ENCODE peak calls at places on chromosomes 2 and 18, in nine cellular contexts. M is PC-9, Q is GM13976, Y is cardiac muscle cell, H is AG09319, B is hepatocyte, K is fibroblast of lung, F is lung, U is left ventricle myocardium inferior. L is an unnamed sample.

GRCh38 chr2:53077413-53077812 is 690.2 kb upstream of the CHAC2 start:
- DNase-seq in M (no peak), U (no peak), H (no peak), B (no peak), Q (no peak), Y (no peak), F (no peak), K (no peak), L (no peak)

GRCh38 chr18:46683252-46683651 is 26.2 kb upstream of the LOXHD1 start:
- DNase-seq in M (no peak), Q (no peak), Y (no peak), B (no peak), H (no peak), K (no peak), F (no peak), U (no peak), L (no peak)

GRCh38 chr2:138453815-138454214 is 47.8 kb upstream of the SPOPL start:
- DNase-seq in M (no peak), Q (no peak), K (no peak), U (no peak), Y (no peak), B (no peak), H (no peak), F (no peak), L (no peak)

GRCh38 chr2:98935777-98936132 is 270 bp downstream of the CRACDL start:
- DNase-seq in M (no peak), Y (no peak), Q (no peak), B (no peak), H (no peak), F (no peak), K (no peak), U (no peak), L (no peak)

GRCh38 chr2:108239786-108240185 is at the start of gene SULT1C3:
- DNase-seq in H (no peak), F (no peak), M (no peak), Q (no peak), U (no peak), Y (no peak), B (peak; percentile 11), K (no peak), L (no peak)

GRCh38 chr2:96533292-96534073 is 3.1 kb upstream of the ARID5A start:
- DNase-seq in H (no peak), F (peak; percentile 74), U (peak; percentile 84), Y (no peak), M (peak; percentile 83), Q (no peak), K (peak; percentile 37), B (no peak), L (peak; percentile 86)

GRCh38 chr2:146634256-146635068 is 1210.4 kb upstream of the ACVR2A start:
- DNase-seq in B (peak; percentile 11), Q (no peak), F (no peak), H (no peak), U (no peak), Y (no peak), K (peak; percentile 96), M (peak; percentile 51), L (no peak)

GRCh38 chr2:79638410-79638809 is 125.6 kb downstream of the CTNNA2 start:
- DNase-seq in U (no peak), Y (no peak), K (peak; percentile 31), B (no peak), Q (no peak), F (no peak), H (no peak), M (no peak), L (no peak)

GRCh38 chr2:37586663-37587409 is 84.6 kb downstream of the CDC42EP3 start:
- DNase-seq in M (peak; percentile 78), K (no peak), H (no peak), Q (no peak), U (no peak), F (no peak), B (no peak), Y (no peak), L (no peak)

GRCh38 chr18:10017048-10017447 is 103.2 kb downstream of the VAPA start:
- DNase-seq in H (no peak), M (no peak), F (no peak), B (no peak), K (peak; percentile 11), Q (no peak), U (no peak), Y (no peak), L (no peak)

GRCh38 chr2:148746973-148747372 is 102.4 kb downstream of the EPC2 start:
- DNase-seq in B (no peak), Q (no peak), M (no peak), U (no peak), H (no peak), K (no peak), F (no peak), Y (no peak), L (no peak)

GRCh38 chr2:600542-601386 is 76.4 kb downstream of the TMEM18 start:
- DNase-seq in Y (no peak), K (no peak), U (no peak), Q (no peak), F (no peak), B (no peak), H (no peak), M (no peak), L (peak; percentile 73)

GRCh38 chr2:162297925-162298552 is 20.4 kb downstream of the IFIH1 start:
- DNase-seq in Q (no peak), U (no peak), Y (peak; percentile 86), M (peak; percentile 37), H (peak; percentile 62), B (peak; percentile 87), K (peak; percentile 60), F (peak; percentile 66), L (peak; percentile 91)

GRCh38 chr2:108385411-108386071 is 7.8 kb downstream of the SULT1C4 start:
- DNase-seq in H (no peak), F (no peak), K (no peak), Q (no peak), U (no peak), B (peak; percentile 34), Y (no peak), M (no peak), L (no peak)

GRCh38 chr2:222024934-222025890 is 273.6 kb downstream of the PAX3 start:
- DNase-seq in K (peak; percentile 53), Y (peak; percentile 69), F (no peak), H (no peak), M (peak; percentile 62), B (peak; percentile 60), Q (peak; percentile 27), U (no peak), L (peak; percentile 17)

GRCh38 chr2:43019536-43020183 is 206.7 kb downstream of the ZFP36L2 start:
- DNase-seq in B (no peak), F (no peak), Y (no peak), M (no peak), K (no peak), Q (no peak), U (no peak), H (no peak), L (no peak)

GRCh38 chr2:174120346-174120745 is 128.0 kb downstream of the OLA1 start:
- DNase-seq in Q (no peak), K (peak; percentile 46), H (no peak), B (no peak), M (peak; percentile 86), Y (no peak), F (no peak), U (no peak), L (no peak)

GRCh38 chr18:27685807-27686412 is 491.0 kb downstream of the CDH2 start:
- DNase-seq in B (peak; percentile 69), F (no peak), H (peak; percentile 4), Q (no peak), Y (peak; percentile 67), M (no peak), K (peak; percentile 42), U (no peak), L (peak; percentile 72)

GRCh38 chr2:171181067-171182049 is 20.7 kb upstream of the TLK1 start:
- DNase-seq in Y (no peak), H (no peak), K (no peak), Q (no peak), B (no peak), U (no peak), F (no peak), M (no peak), L (no peak)

GRCh38 chr2:231541605-231542509 is 11.6 kb upstream of the NMUR1 start:
- DNase-seq in H (no peak), B (no peak), K (no peak), U (no peak), Q (no peak), Y (no peak), M (no peak), F (no peak), L (no peak)

GRCh38 chr2:227884511-227884947 is 13.1 kb downstream of the DAW1 start:
- DNase-seq in K (peak; percentile 58), M (peak; percentile 42), B (peak; percentile 78), F (peak; percentile 70), H (no peak), Y (peak; percentile 70), U (peak; percentile 58), Q (peak; percentile 73), L (peak; percentile 87)

GRCh38 chr2:162333968-162334367 is 10.0 kb upstream of the GCA start:
- DNase-seq in B (peak; percentile 58), H (no peak), Q (no peak), F (no peak), M (no peak), U (no peak), Y (peak; percentile 33), K (no peak), L (peak; percentile 56)

GRCh38 chr2:10058251-10059015 is 15.1 kb downstream of the KLF11 start:
- DNase-seq in F (no peak), M (no peak), H (no peak), Q (no peak), U (no peak), Y (no peak), B (no peak), K (no peak), L (no peak)

GRCh38 chr18:69900941-69901340 is 46.7 kb downstream of the CD226 start:
- DNase-seq in U (no peak), M (no peak), B (no peak), Q (no peak), K (no peak), Y (no peak), F (no peak), H (no peak), L (no peak)
- TF ChIP-seq CTCF in U (no peak), M (peak; percentile 40), B (peak; percentile 3), Q (no peak), K (peak; percentile 0), Y (no peak), F (no peak), H (no peak), L (no peak)

GRCh38 chr2:198448803-198449202 is 644.4 kb downstream of the PLCL1 start:
- DNase-seq in F (no peak), K (no peak), H (no peak), M (no peak), U (no peak), B (no peak), Y (no peak), Q (no peak), L (no peak)
- TF ChIP-seq CTCF in F (no peak), K (no peak), H (no peak), M (no peak), U (no peak), B (no peak), Y (no peak), Q (no peak), L (no peak)

GRCh38 chr2:192195548-192196418 is 1.1 kb upstream of the TMEFF2 start:
- DNase-seq in Q (peak; percentile 42), F (no peak), U (peak; percentile 10), K (peak; percentile 25), M (no peak), Y (peak; percentile 42), H (no peak), B (peak; percentile 14), L (peak; percentile 38)
- TF ChIP-seq CTCF in Q (no peak), F (no peak), U (no peak), K (no peak), M (no peak), Y (no peak), H (no peak), B (no peak), L (no peak)

GRCh38 chr2:101188683-101189405 is 37.7 kb upstream of the TBC1D8 start:
- DNase-seq in F (peak; percentile 36), B (peak; percentile 43), H (no peak), U (no peak), Q (no peak), M (no peak), Y (peak; percentile 30), K (peak; percentile 26), L (no peak)
- TF ChIP-seq CTCF in F (no peak), B (peak; percentile 37), H (peak; percentile 64), U (peak; percentile 60), Q (no peak), M (peak; percentile 69), Y (peak; percentile 77), K (peak; percentile 74), L (no peak)

L was measured in testis.